ENCODE peak calls at places on chromosomes 13 and 19, in four cellular contexts. One of them, this sample, is unnamed.

GRCh38 chr19:55082023-55082851 is 6.6 kb downstream of the EPS8L1 start:
- DNase-seq in H1: peak
- DNase-seq in IMR-90: peak
- DNase-seq in H9: peak
- DNase-seq in this sample: peak

GRCh38 chr19:33005440-33005839 is 33.4 kb downstream of the FAAP24 start:
- DNase-seq in IMR-90: no peak
- DNase-seq in H9: no peak
- DNase-seq in H1: no peak
- DNase-seq in this sample: peak

GRCh38 chr19:6459356-6460098 is at the start of gene SLC25A23:
- DNase-seq in H1: peak
- DNase-seq in H9: peak
- DNase-seq in IMR-90: peak
- DNase-seq in this sample: peak

GRCh38 chr19:56076413-56076998 is 44.6 kb downstream of the ZNF787 start:
- DNase-seq in H1: peak
- DNase-seq in IMR-90: peak
- DNase-seq in H9: no peak
- DNase-seq in this sample: peak

GRCh38 chr19:39768334-39768733 is 10.3 kb upstream of the LEUTX start:
- DNase-seq in H1: no peak
- DNase-seq in IMR-90: no peak
- DNase-seq in H9: no peak
- DNase-seq in this sample: no peak

GRCh38 chr19:47210689-47211316 is 20.2 kb downstream of the BBC3 start:
- DNase-seq in H1: peak
- DNase-seq in IMR-90: peak
- DNase-seq in H9: peak
- DNase-seq in this sample: peak

GRCh38 chr13:65725001-65725400 is 1505.1 kb downstream of the PCDH9 start:
- DNase-seq in H9: no peak
- DNase-seq in H1: no peak
- DNase-seq in IMR-90: peak
- DNase-seq in this sample: no peak

GRCh38 chr13:66397133-66397532 is 833.0 kb downstream of the PCDH9 start:
- DNase-seq in IMR-90: no peak
- DNase-seq in H1: no peak
- DNase-seq in H9: no peak
- DNase-seq in this sample: no peak

GRCh38 chr19:3034845-3035541 is 5.9 kb upstream of the TLE2 start:
- DNase-seq in H9: no peak
- DNase-seq in H1: peak
- DNase-seq in IMR-90: peak
- DNase-seq in this sample: peak

GRCh38 chr13:51608857-51609406 is 24.7 kb downstream of the WDFY2 start:
- DNase-seq in H9: no peak
- DNase-seq in IMR-90: no peak
- DNase-seq in H1: no peak
- DNase-seq in this sample: no peak

GRCh38 chr19:40588110-40588854 is 11.6 kb downstream of the SHKBP1 start:
- DNase-seq in H1: no peak
- DNase-seq in H9: peak
- DNase-seq in IMR-90: no peak
- DNase-seq in this sample: no peak

GRCh38 chr19:39405261-39405912 is 1.3 kb upstream of the ZFP36 start:
- DNase-seq in H9: no peak
- DNase-seq in IMR-90: no peak
- DNase-seq in H1: no peak
- DNase-seq in this sample: no peak

GRCh38 chr19:44987148-44987675 is 14.1 kb upstream of the RELB start:
- DNase-seq in H1: no peak
- DNase-seq in IMR-90: no peak
- DNase-seq in H9: no peak
- DNase-seq in this sample: no peak

GRCh38 chr13:81916471-81916870 is 1575.5 kb upstream of the SPRY2 start:
- DNase-seq in H9: no peak
- DNase-seq in H1: no peak
- DNase-seq in IMR-90: no peak
- DNase-seq in this sample: no peak

GRCh38 chr19:31135841-31136240 is 213.4 kb downstream of the TSHZ3 start:
- DNase-seq in IMR-90: peak
- DNase-seq in H1: no peak
- DNase-seq in H9: no peak
- DNase-seq in this sample: no peak

GRCh38 chr13:31056650-31057275 is 104.9 kb downstream of the HSPH1 start:
- DNase-seq in H1: no peak
- DNase-seq in H9: no peak
- DNase-seq in IMR-90: peak
- DNase-seq in this sample: peak

GRCh38 chr19:900302-901111 is 7.2 kb downstream of the RNU6-9 start:
- DNase-seq in IMR-90: no peak
- DNase-seq in H1: peak
- DNase-seq in H9: peak
- DNase-seq in this sample: peak

GRCh38 chr19:1811472-1811894 is 593 bp downstream of the ATP8B3 start:
- DNase-seq in H1: no peak
- DNase-seq in IMR-90: peak
- DNase-seq in H9: no peak
- DNase-seq in this sample: peak

GRCh38 chr19:11784356-11784755 is 14.0 kb upstream of the ZNF491 start:
- DNase-seq in IMR-90: no peak
- DNase-seq in H9: no peak
- DNase-seq in H1: no peak
- DNase-seq in this sample: no peak

GRCh38 chr13:41565221-41565620 is 107.9 kb downstream of the RGCC start:
- DNase-seq in H9: no peak
- DNase-seq in H1: no peak
- DNase-seq in IMR-90: peak
- DNase-seq in this sample: no peak

GRCh38 chr13:105587786-105588185 is 947.7 kb downstream of the EFNB2 start:
- DNase-seq in H9: no peak
- DNase-seq in H1: no peak
- DNase-seq in IMR-90: peak
- DNase-seq in this sample: peak

GRCh38 chr13:98141938-98142426 is 912 bp upstream of the FARP1 start:
- DNase-seq in IMR-90: no peak
- DNase-seq in H9: peak
- DNase-seq in H1: peak
- DNase-seq in this sample: peak

GRCh38 chr13:20230913-20231838 is 943 bp downstream of the GJB6 start:
- DNase-seq in IMR-90: no peak
- DNase-seq in H9: peak
- DNase-seq in H1: peak
- DNase-seq in this sample: peak

GRCh38 chr19:33388817-33389573 is 15.5 kb downstream of the CEBPG start:
- DNase-seq in H1: peak
- DNase-seq in IMR-90: no peak
- DNase-seq in H9: no peak
- DNase-seq in this sample: no peak

GRCh38 chr19:52343548-52343947 is 7.5 kb downstream of the ZNF610 start:
- DNase-seq in H1: peak
- DNase-seq in IMR-90: peak
- DNase-seq in H9: peak
- DNase-seq in this sample: peak

GRCh38 chr19:54644056-54644455 is 13.8 kb downstream of the LILRB1 start:
- DNase-seq in H1: no peak
- DNase-seq in H9: no peak
- DNase-seq in IMR-90: no peak
- DNase-seq in this sample: no peak

GRCh38 chr19:31253816-31254551 is 95.3 kb downstream of the TSHZ3 start:
- DNase-seq in IMR-90: peak
- DNase-seq in H9: no peak
- DNase-seq in H1: no peak
- DNase-seq in this sample: peak

GRCh38 chr19:47226426-47227346 is 4.3 kb downstream of the BBC3 start:
- DNase-seq in H9: peak
- DNase-seq in H1: peak
- DNase-seq in IMR-90: peak
- DNase-seq in this sample: peak

GRCh38 chr19:55659822-55660221 is 5.0 kb downstream of the U2AF2 start:
- DNase-seq in H1: no peak
- DNase-seq in IMR-90: no peak
- DNase-seq in H9: no peak
- DNase-seq in this sample: no peak

GRCh38 chr19:14114854-14115253 is 2.7 kb downstream of the PRKACA start:
- DNase-seq in H9: peak
- DNase-seq in H1: peak
- DNase-seq in IMR-90: no peak
- DNase-seq in this sample: peak

GRCh38 chr13:106041445-106041844 is 494.0 kb downstream of the EFNB2 start:
- DNase-seq in H9: no peak
- DNase-seq in IMR-90: no peak
- DNase-seq in H1: no peak
- DNase-seq in this sample: no peak

GRCh38 chr13:43475135-43475534 is 311.6 kb downstream of the ENOX1 start:
- DNase-seq in H9: no peak
- DNase-seq in H1: no peak
- DNase-seq in IMR-90: no peak
- DNase-seq in this sample: no peak

GRCh38 chr13:79932556-79932955 is 408.4 kb downstream of the SPRY2 start:
- DNase-seq in H1: no peak
- DNase-seq in IMR-90: no peak
- DNase-seq in H9: no peak
- DNase-seq in this sample: no peak

GRCh38 chr19:11538232-11539036 is at the start of gene CNN1:
- DNase-seq in H1: peak
- DNase-seq in H9: peak
- DNase-seq in IMR-90: peak
- DNase-seq in this sample: peak

GRCh38 chr13:70884196-70884595 is 775.9 kb upstream of the KLHL1 start:
- DNase-seq in IMR-90: no peak
- DNase-seq in H9: no peak
- DNase-seq in H1: no peak
- DNase-seq in this sample: peak

GRCh38 chr13:35016362-35017148 is 74.5 kb downstream of the NBEA start:
- DNase-seq in IMR-90: no peak
- DNase-seq in H1: no peak
- DNase-seq in H9: no peak
- DNase-seq in this sample: no peak

GRCh38 chr13:42947925-42948324 is 44.1 kb downstream of the EPSTI1 start:
- DNase-seq in H1: no peak
- DNase-seq in IMR-90: no peak
- DNase-seq in H9: no peak
- DNase-seq in this sample: no peak

GRCh38 chr19:10655457-10656312 is 1.5 kb downstream of the ILF3 start:
- DNase-seq in IMR-90: peak
- DNase-seq in H1: no peak
- DNase-seq in H9: no peak
- DNase-seq in this sample: peak

GRCh38 chr13:92649140-92649813 is 577.3 kb upstream of the GPC6 start:
- DNase-seq in H1: no peak
- DNase-seq in H9: no peak
- DNase-seq in IMR-90: no peak
- DNase-seq in this sample: no peak
- H4K5ac ChIP-seq in H1: no peak
- H4K5ac ChIP-seq in H9: no peak
- H4K5ac ChIP-seq in IMR-90: no peak
- H4K5ac ChIP-seq in this sample: no peak

GRCh38 chr13:110336108-110336507 is 29.0 kb downstream of the COL4A2 start:
- DNase-seq in H1: no peak
- DNase-seq in IMR-90: no peak
- DNase-seq in H9: no peak
- DNase-seq in this sample: no peak
- H4K5ac ChIP-seq in H1: no peak
- H4K5ac ChIP-seq in IMR-90: no peak
- H4K5ac ChIP-seq in H9: no peak
- H4K5ac ChIP-seq in this sample: no peak

GRCh38 chr13:113636266-113636963 is 21.6 kb downstream of the ATP4B start:
- DNase-seq in IMR-90: no peak
- DNase-seq in H1: no peak
- DNase-seq in H9: no peak
- DNase-seq in this sample: no peak

GRCh38 chr13:113635709-113636108 is 22.3 kb downstream of the ATP4B start:
- DNase-seq in IMR-90: no peak
- DNase-seq in H1: no peak
- DNase-seq in H9: no peak
- DNase-seq in this sample: no peak

GRCh38 chr13:113633485-113633873 is 24.5 kb downstream of the ATP4B start:
- DNase-seq in H9: no peak
- DNase-seq in H1: no peak
- DNase-seq in IMR-90: no peak
- DNase-seq in this sample: no peak

GRCh38 chr13:113634279-113635047 is 23.5 kb downstream of the ATP4B start:
- DNase-seq in H1: no peak
- DNase-seq in H9: no peak
- DNase-seq in IMR-90: no peak
- DNase-seq in this sample: no peak

GRCh38 chr13:113635048-113635420 is 23.0 kb downstream of the ATP4B start:
- DNase-seq in IMR-90: no peak
- DNase-seq in H9: no peak
- DNase-seq in H1: no peak
- DNase-seq in this sample: no peak
- H4K5ac ChIP-seq in IMR-90: no peak
- H4K5ac ChIP-seq in H9: no peak
- H4K5ac ChIP-seq in H1: no peak
- H4K5ac ChIP-seq in this sample: no peak

GRCh38 chr13:91031508-91031907 is 316.0 kb upstream of the MIR17HG start:
- DNase-seq in H9: peak
- DNase-seq in H1: no peak
- DNase-seq in IMR-90: no peak
- DNase-seq in this sample: peak

GRCh38 chr13:91036886-91037285 is 310.6 kb upstream of the MIR17HG start:
- DNase-seq in H9: no peak
- DNase-seq in IMR-90: no peak
- DNase-seq in H1: no peak
- DNase-seq in this sample: no peak

GRCh38 chr13:91032104-91032503 is 315.4 kb upstream of the MIR17HG start:
- DNase-seq in H1: no peak
- DNase-seq in IMR-90: no peak
- DNase-seq in H9: no peak
- DNase-seq in this sample: no peak
- H4K5ac ChIP-seq in H1: no peak
- H4K5ac ChIP-seq in IMR-90: no peak
- H4K5ac ChIP-seq in H9: no peak
- H4K5ac ChIP-seq in this sample: no peak

GRCh38 chr19:49128545-49129237 is 9.3 kb downstream of the PPFIA3 start:
- DNase-seq in H9: no peak
- DNase-seq in IMR-90: no peak
- DNase-seq in H1: no peak
- DNase-seq in this sample: no peak
- H4K5ac ChIP-seq in H9: no peak
- H4K5ac ChIP-seq in IMR-90: peak
- H4K5ac ChIP-seq in H1: no peak
- H4K5ac ChIP-seq in this sample: no peak

GRCh38 chr19:50475101-50475568 is 1.2 kb upstream of the EMC10 start:
- DNase-seq in H1: no peak
- DNase-seq in IMR-90: no peak
- DNase-seq in H9: no peak
- DNase-seq in this sample: no peak
- H4K5ac ChIP-seq in H1: no peak
- H4K5ac ChIP-seq in IMR-90: no peak
- H4K5ac ChIP-seq in H9: no peak
- H4K5ac ChIP-seq in this sample: no peak

This sample was measured in mesendoderm.